ENCODE peak calls at places on chromosomes 3 and 15, in ten cellular contexts. C is mesothelial cell of epicardium; K is neural crest cell; L is nephron progenitor cell; D is CD8-positive, alpha-beta T cell; E is foreskin fibroblast; J is lower lobe of right lung; B is RWPE1; W is Panc1; H is astrocyte of the spinal cord. G is an unnamed sample.

GRCh38 chr15:75073197-75073596 is 49.8 kb downstream of the PPCDC start:
- DNase-seq in C (no peak), K (no peak), L (no peak), D (no peak), E (no peak), J (no peak), B (no peak), W (no peak), H (no peak), G (no peak)

GRCh38 chr15:74598126-74598842 is 17.4 kb upstream of the CLK3 start:
- DNase-seq in C (no peak), K (peak; percentile 41), L (peak; percentile 74), D (peak; percentile 79), E (peak; percentile 89), J (peak; percentile 95), B (peak; percentile 99), W (no peak), H (peak; percentile 85), G (peak; percentile 81)

GRCh38 chr3:188338081-188338480 is 184.1 kb downstream of the LPP start:
- DNase-seq in C (no peak), K (no peak), L (no peak), D (no peak), E (no peak), J (no peak), B (no peak), W (no peak), H (no peak), G (no peak)

GRCh38 chr3:108404409-108404808 is 106.0 kb downstream of the MYH15 start:
- DNase-seq in C (no peak), K (no peak), L (no peak), D (no peak), E (no peak), J (no peak), B (no peak), W (no peak), H (peak; percentile 42), G (no peak)

GRCh38 chr15:63605816-63606215 is 8.6 kb downstream of the FBXL22 start:
- DNase-seq in C (no peak), K (no peak), L (no peak), D (peak; percentile 34), E (no peak), J (no peak), B (no peak), W (no peak), H (no peak), G (peak; percentile 55)

GRCh38 chr3:26921054-26921453 is 298.5 kb downstream of the LRRC3B start:
- DNase-seq in C (no peak), K (no peak), L (no peak), D (no peak), E (no peak), J (no peak), B (no peak), W (no peak), H (no peak), G (no peak)

GRCh38 chr15:40436116-40436891 is 4.4 kb upstream of the BAHD1 start:
- DNase-seq in C (no peak), K (no peak), L (peak; percentile 54), D (no peak), E (no peak), J (no peak), B (no peak), W (no peak), H (no peak), G (no peak)

GRCh38 chr3:61858054-61858453 is 296.7 kb downstream of the PTPRG start:
- DNase-seq in C (no peak), K (no peak), L (no peak), D (no peak), E (no peak), J (no peak), B (no peak), W (no peak), H (peak; percentile 58), G (no peak)

DNA sequence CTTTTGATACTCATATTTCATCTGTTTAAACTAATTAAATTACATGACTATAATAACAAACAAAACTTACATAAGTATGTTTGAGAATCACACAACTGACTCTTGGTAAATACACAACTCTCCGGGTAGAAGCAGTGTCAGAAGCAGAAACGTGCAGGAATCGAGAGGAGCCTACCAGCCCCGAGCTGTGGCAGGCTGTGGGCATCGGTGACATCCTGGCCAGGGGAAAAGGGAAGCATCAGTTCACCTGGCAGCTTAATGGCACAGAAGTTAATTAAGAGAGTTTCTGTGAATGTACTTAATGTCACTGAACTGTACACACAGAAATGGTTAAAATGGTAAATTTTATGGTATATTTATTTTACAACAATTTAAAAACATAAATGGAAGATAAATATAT is 90.2 kb downstream of the CRTC3 start:
- DNase-seq in C (no peak), K (no peak), L (no peak), D (no peak), E (no peak), J (no peak), B (no peak), W (no peak), H (no peak), G (no peak)
- TF ChIP-seq CTCF in C (no peak), K (no peak), L (no peak), D (no peak), E (no peak), J (no peak), B (no peak), W (no peak), H (no peak), G (no peak)

GRCh38 chr3:12965999-12966846 is 107.0 kb downstream of the IQSEC1 start:
- DNase-seq in C (no peak), K (no peak), L (no peak), D (no peak), E (no peak), J (no peak), B (no peak), W (no peak), H (no peak), G (no peak)
- TF ChIP-seq CTCF in C (no peak), K (no peak), L (no peak), D (no peak), E (no peak), J (no peak), B (no peak), W (no peak), H (no peak), G (no peak)

DNA sequence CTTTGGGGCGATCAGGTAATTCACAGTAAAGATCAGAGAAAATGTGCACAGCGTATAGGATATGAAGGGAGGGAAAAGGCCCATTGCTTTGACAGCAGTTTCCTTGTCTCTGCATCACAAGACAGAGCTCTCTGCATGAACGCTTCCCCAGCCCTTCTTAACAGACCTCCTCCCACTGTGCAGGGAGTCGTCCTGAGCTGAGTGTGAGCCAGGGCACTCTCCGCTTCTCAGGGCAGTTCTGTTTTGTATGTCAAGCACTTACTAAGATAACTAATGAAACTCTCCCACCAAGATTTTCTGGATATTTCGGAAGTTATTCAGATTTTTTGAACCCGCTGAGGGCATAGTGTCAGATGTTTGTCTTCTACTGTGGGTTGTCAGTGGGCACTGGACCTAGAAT is 105.7 kb upstream of the C15orf61 start:
- DNase-seq in C (no peak), K (no peak), L (peak; percentile 28), D (no peak), E (no peak), J (no peak), B (no peak), W (no peak), H (no peak), G (no peak)
- TF ChIP-seq CTCF in C (no peak), K (no peak), L (no peak), D (no peak), E (no peak), J (no peak), B (no peak), W (no peak), H (no peak), G (no peak)

DNA sequence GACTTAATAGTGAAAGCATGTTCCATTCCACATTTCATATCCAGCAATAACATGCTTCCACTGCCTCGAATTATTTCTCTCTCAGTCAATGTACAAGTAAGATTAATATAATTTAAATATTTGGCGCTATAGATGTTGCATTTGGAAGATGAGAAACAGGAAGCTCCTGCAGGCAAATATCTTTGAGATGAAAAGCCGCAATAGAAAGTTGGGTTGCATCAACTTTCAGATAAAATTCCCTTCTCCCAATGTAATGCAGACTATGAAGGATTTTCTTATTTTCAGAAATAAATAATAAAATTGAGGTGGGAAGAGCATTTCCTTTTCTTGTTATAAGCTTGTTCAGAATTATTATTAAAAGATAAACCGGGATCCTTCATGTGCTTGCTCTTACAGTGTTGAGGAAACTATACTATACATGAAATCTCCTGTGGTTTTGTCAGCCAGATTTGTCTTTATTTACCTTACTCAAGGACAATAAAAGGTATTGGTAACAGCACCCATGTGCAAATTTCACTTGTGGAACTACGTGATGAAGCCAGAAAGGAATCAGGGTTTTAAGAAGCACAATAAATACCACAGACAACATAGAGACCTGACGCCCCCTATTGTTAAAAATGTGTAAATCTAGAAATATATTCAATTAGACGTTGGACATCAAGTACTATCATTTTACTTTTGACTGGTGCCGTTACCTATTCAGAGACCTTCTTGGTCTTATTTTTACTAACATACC is 307.0 kb downstream of the ARPP21 start:
- DNase-seq in C (no peak), K (no peak), L (no peak), D (no peak), E (no peak), J (no peak), B (no peak), W (no peak), H (peak; percentile 62), G (no peak)
- TF ChIP-seq CTCF in C (peak; percentile 49), K (peak; percentile 65), L (peak; percentile 58), D (no peak), E (no peak), J (peak; percentile 26), B (no peak), W (peak; percentile 28), H (peak; percentile 34), G (no peak)